ENCODE peak calls at places on chromosomes 4 and X, in four cellular contexts. R is K562, Q is GM20000, T is left lung. G is an unnamed sample.

GRCh38 chr4:52925531-52925968 is 63.4 kb downstream of the RASL11B start:
- DNase-seq in T (no peak), Q (no peak), R (no peak), G (no peak)

GRCh38 chr4:153919667-153920066 is 130.8 kb upstream of the SFRP2 start:
- DNase-seq in T (no peak), R (no peak), Q (no peak), G (no peak)

GRCh38 chr4:176313596-176314341 is 6.0 kb upstream of the SPCS3 start:
- DNase-seq in T (no peak), Q (no peak), R (no peak), G (no peak)

GRCh38 chrX:97215166-97215565 is 331.5 kb downstream of the RPA4 start:
- DNase-seq in Q (no peak), T (no peak), R (no peak), G (no peak)

GRCh38 chrX:115261148-115261547 is 27.3 kb upstream of the LRCH2 start:
- DNase-seq in R (no peak), T (no peak), Q (no peak), G (no peak)

GRCh38 chr4:94726524-94727123 is 31.1 kb upstream of the BMPR1B start:
- DNase-seq in T (no peak), R (no peak), Q (no peak), G (no peak)

GRCh38 chr4:111510535-111510934 is 634.7 kb upstream of the FAM241A start:
- DNase-seq in T (no peak), Q (no peak), R (no peak), G (no peak)

GRCh38 chrX:24846551-24847170 is 152.9 kb downstream of the POLA1 start:
- DNase-seq in T (no peak), R (no peak), Q (no peak), G (no peak)

GRCh38 chrX:86714441-86714840 is 566.2 kb downstream of the DACH2 start:
- DNase-seq in T (no peak), Q (no peak), R (no peak), G (no peak)

GRCh38 chr4:100462206-100462605 is 55.6 kb downstream of the EMCN start:
- DNase-seq in Q (no peak), R (no peak), T (no peak), G (no peak)

GRCh38 chrX:149512225-149512885 is 7.2 kb upstream of the IDS start:
- DNase-seq in R (peak), Q (peak), T (no peak), G (no peak)
- TF ChIP-seq CTCF in R (peak), Q (no peak), T (peak), G (peak)

GRCh38 chr4:181007751-181008150 is 1235.5 kb upstream of the TENM3 start:
- DNase-seq in Q (no peak), T (no peak), R (no peak), G (no peak)

GRCh38 chr4:181008164-181008563 is 1235.0 kb upstream of the TENM3 start:
- DNase-seq in T (no peak), R (no peak), Q (no peak), G (no peak)

GRCh38 chr4:181006509-181007290 is 1236.5 kb upstream of the TENM3 start:
- DNase-seq in T (no peak), R (no peak), Q (no peak), G (no peak)

GRCh38 chr4:180999217-180999616 is 1244.0 kb upstream of the TENM3 start:
- DNase-seq in T (no peak), R (no peak), Q (no peak), G (no peak)

GRCh38 chr4:181004056-181004455 is 1239.1 kb upstream of the TENM3 start:
- DNase-seq in Q (no peak), R (no peak), T (no peak), G (no peak)
- TF ChIP-seq CTCF in Q (no peak), R (no peak), T (no peak), G (no peak)

DNA sequence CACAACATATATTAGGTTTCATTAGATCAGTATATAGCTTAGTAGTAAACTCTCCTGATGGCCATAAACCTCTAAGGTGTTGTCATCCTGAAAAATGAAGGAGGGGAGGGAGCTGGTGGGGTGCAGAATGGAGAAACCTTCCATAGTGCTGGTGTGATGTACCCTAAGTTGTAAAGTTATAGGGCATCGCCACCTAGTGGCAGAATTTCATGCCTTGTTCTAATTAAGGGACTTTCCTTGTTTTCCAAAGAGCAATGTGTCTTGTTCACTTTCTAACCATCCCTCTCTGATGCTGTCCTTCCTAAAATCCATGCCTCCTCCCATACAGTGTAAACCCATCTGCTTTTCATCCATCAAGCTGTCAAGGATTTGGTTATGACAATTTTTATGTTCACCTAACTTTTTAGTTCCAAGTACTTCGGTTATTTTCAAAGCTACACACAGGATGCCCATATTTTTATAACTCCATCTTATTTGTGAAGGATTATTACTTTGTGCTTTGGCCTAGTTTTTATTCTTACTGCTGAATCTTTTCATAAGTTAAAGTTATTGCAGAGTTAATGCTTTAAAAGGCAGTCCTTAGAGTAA is 4.5 kb downstream of the NBDY start:
- DNase-seq in R (peak), T (no peak), Q (peak), G (no peak)
- TF ChIP-seq CTCF in R (peak), T (peak), Q (peak), G (peak)

GRCh38 chr4:184312126-184312525 is 94.5 kb upstream of the ENPP6 start:
- DNase-seq in R (no peak), Q (no peak), T (no peak), G (no peak)

GRCh38 chr4:184310881-184311709 is 93.4 kb upstream of the ENPP6 start:
- DNase-seq in Q (no peak), R (no peak), T (no peak), G (no peak)

GRCh38 chr4:184313058-184313709 is 95.5 kb upstream of the ENPP6 start:
- DNase-seq in R (no peak), Q (no peak), T (no peak), G (no peak)

GRCh38 chr4:184309241-184310170 is 91.8 kb upstream of the ENPP6 start:
- DNase-seq in T (no peak), R (no peak), Q (no peak), G (peak)

GRCh38 chr4:184310171-184310567 is 92.5 kb upstream of the ENPP6 start:
- DNase-seq in R (no peak), Q (peak), T (no peak), G (no peak)
- TF ChIP-seq CTCF in R (peak), Q (peak), T (no peak), G (peak)

DNA sequence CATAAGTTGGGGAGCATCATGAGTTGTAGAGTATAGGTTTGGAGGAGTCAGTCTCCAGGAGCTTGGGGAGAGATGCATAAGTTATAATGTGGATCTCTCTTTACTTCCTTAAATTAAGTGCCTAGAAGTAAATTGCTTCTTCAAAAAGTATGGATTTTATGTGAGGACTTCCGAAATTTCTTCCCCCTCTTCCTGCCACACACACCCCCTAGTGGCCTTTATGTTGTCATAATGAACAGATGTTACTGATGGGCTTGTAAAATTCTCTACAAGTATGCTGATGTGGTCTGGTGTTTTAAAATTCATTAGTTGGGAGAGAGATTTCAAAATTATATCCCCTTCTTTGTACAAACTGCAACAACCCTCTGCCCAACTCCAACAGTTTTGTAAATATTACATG is 2.3 kb upstream of the METTL14 start:
- DNase-seq in R (peak), Q (no peak), T (no peak), G (no peak)
- TF ChIP-seq CTCF in R (peak), Q (no peak), T (peak), G (peak)

GRCh38 chr4:186946682-186947294 is 223.1 kb upstream of the FAT1 start:
- DNase-seq in Q (no peak), T (peak), R (peak), G (no peak)
- TF ChIP-seq CTCF in Q (no peak), T (no peak), R (peak), G (peak)

GRCh38 chr4:87058272-87059073 is 123.7 kb downstream of the AFF1 start:
- DNase-seq in Q (peak), R (peak), T (no peak), G (no peak)
- TF ChIP-seq CTCF in Q (no peak), R (peak), T (no peak), G (no peak)